ENCODE peak calls at places on chromosomes 6 and 20, in four cellular contexts. One of them, this sample, is unnamed.

GRCh38 chr6:157825243-157825904 is 2.3 kb downstream of the SNX9 start:
- DNase-seq in tibial artery: no peak
- DNase-seq in H9: no peak
- DNase-seq in tibial nerve: no peak
- DNase-seq in this sample: no peak

GRCh38 chr20:57215426-57215825 is 51.0 kb downstream of the BMP7 start:
- DNase-seq in tibial nerve: no peak
- DNase-seq in tibial artery: no peak
- DNase-seq in H9: no peak
- DNase-seq in this sample: no peak

GRCh38 chr20:32516583-32516982 is 68.5 kb downstream of the NOL4L start:
- DNase-seq in tibial artery: no peak
- DNase-seq in tibial nerve: no peak
- DNase-seq in H9: no peak
- DNase-seq in this sample: no peak

GRCh38 chr6:167398214-167399050 is 73.5 kb downstream of the TTLL2 start:
- DNase-seq in tibial artery: no peak
- DNase-seq in tibial nerve: no peak
- DNase-seq in H9: no peak
- DNase-seq in this sample: no peak

GRCh38 chr20:40511478-40511877 is 177.6 kb downstream of the MAFB start:
- DNase-seq in H9: no peak
- DNase-seq in tibial artery: peak; percentile 87
- DNase-seq in tibial nerve: peak; percentile 24
- DNase-seq in this sample: peak; percentile 53

GRCh38 chr6:130396722-130397121 is 30.9 kb downstream of the TMEM200A start:
- DNase-seq in H9: no peak
- DNase-seq in tibial nerve: no peak
- DNase-seq in tibial artery: no peak
- DNase-seq in this sample: no peak

GRCh38 chr6:147852772-147853171 is 344.3 kb downstream of the SAMD5 start:
- DNase-seq in tibial artery: no peak
- DNase-seq in H9: no peak
- DNase-seq in tibial nerve: no peak
- DNase-seq in this sample: no peak

GRCh38 chr6:156729248-156729647 is 47.9 kb upstream of the ARID1B start:
- DNase-seq in tibial nerve: no peak
- DNase-seq in H9: no peak
- DNase-seq in tibial artery: no peak
- DNase-seq in this sample: no peak

GRCh38 chr20:54642733-54643667 is 167.6 kb downstream of the DOK5 start:
- DNase-seq in tibial artery: no peak
- DNase-seq in H9: no peak
- DNase-seq in tibial nerve: no peak
- DNase-seq in this sample: no peak

GRCh38 chr6:108260126-108260808 is 573 bp downstream of the SNX3 start:
- DNase-seq in H9: peak; percentile 40
- DNase-seq in tibial nerve: no peak
- DNase-seq in tibial artery: no peak
- DNase-seq in this sample: peak; percentile 15

GRCh38 chr6:33914519-33915120 is 110.8 kb upstream of the MLN start:
- DNase-seq in tibial artery: no peak
- DNase-seq in H9: no peak
- DNase-seq in tibial nerve: no peak
- DNase-seq in this sample: no peak

GRCh38 chr6:157322792-157323113 is 566 bp downstream of the TMEM242 start:
- DNase-seq in tibial nerve: no peak
- DNase-seq in H9: no peak
- DNase-seq in tibial artery: no peak
- DNase-seq in this sample: no peak

GRCh38 chr6:124978451-124979293 is 16.4 kb downstream of the RNF217 start:
- DNase-seq in tibial artery: no peak
- DNase-seq in H9: no peak
- DNase-seq in tibial nerve: no peak
- DNase-seq in this sample: no peak

GRCh38 chr20:54343634-54344033 is 131.8 kb upstream of the DOK5 start:
- DNase-seq in tibial artery: no peak
- DNase-seq in H9: no peak
- DNase-seq in tibial nerve: no peak
- DNase-seq in this sample: no peak

GRCh38 chr20:37543828-37544227 is 16.2 kb upstream of the BLCAP start:
- DNase-seq in H9: peak; percentile 25
- DNase-seq in tibial nerve: no peak
- DNase-seq in tibial artery: no peak
- DNase-seq in this sample: no peak

GRCh38 chr6:40540790-40541189 is 46.4 kb downstream of the LRFN2 start:
- DNase-seq in tibial nerve: no peak
- DNase-seq in tibial artery: no peak
- DNase-seq in H9: no peak
- DNase-seq in this sample: no peak

GRCh38 chr6:25477006-25477590 is 174.9 kb upstream of the SCGN start:
- DNase-seq in tibial nerve: no peak
- DNase-seq in H9: no peak
- DNase-seq in tibial artery: no peak
- DNase-seq in this sample: no peak

GRCh38 chr6:31587791-31588777 is 2.0 kb downstream of the LST1 start:
- DNase-seq in tibial nerve: no peak
- DNase-seq in tibial artery: no peak
- DNase-seq in H9: no peak
- DNase-seq in this sample: no peak

GRCh38 chr6:978937-979685 is 286.2 kb upstream of the EXOC2 start:
- DNase-seq in tibial artery: no peak
- DNase-seq in H9: no peak
- DNase-seq in tibial nerve: no peak
- DNase-seq in this sample: no peak

GRCh38 chr6:156425374-156425773 is 351.8 kb upstream of the ARID1B start:
- DNase-seq in tibial nerve: no peak
- DNase-seq in tibial artery: no peak
- DNase-seq in H9: no peak
- DNase-seq in this sample: no peak

GRCh38 chr20:57374931-57375651 is 16.1 kb upstream of the RBM38 start:
- DNase-seq in tibial nerve: no peak
- DNase-seq in tibial artery: peak; percentile 66
- DNase-seq in H9: no peak
- DNase-seq in this sample: no peak

GRCh38 chr20:15100506-15101160 is 763.2 kb upstream of the FLRT3 start:
- DNase-seq in H9: no peak
- DNase-seq in tibial nerve: no peak
- DNase-seq in tibial artery: no peak
- DNase-seq in this sample: no peak

GRCh38 chr6:14727494-14728395 is 518.1 kb upstream of the JARID2 start:
- DNase-seq in tibial artery: no peak
- DNase-seq in H9: no peak
- DNase-seq in tibial nerve: no peak
- DNase-seq in this sample: no peak

GRCh38 chr6:149846321-149846720 is 17.8 kb downstream of the LRP11 start:
- DNase-seq in tibial nerve: no peak
- DNase-seq in H9: no peak
- DNase-seq in tibial artery: no peak
- DNase-seq in this sample: peak; percentile 68

GRCh38 chr20:32252189-32252588 is 25.3 kb upstream of the KIF3B start:
- DNase-seq in tibial nerve: no peak
- DNase-seq in H9: no peak
- DNase-seq in tibial artery: no peak
- DNase-seq in this sample: no peak

GRCh38 chr6:142326539-142326938 is 24.7 kb downstream of the ADGRG6 start:
- DNase-seq in H9: no peak
- DNase-seq in tibial artery: no peak
- DNase-seq in tibial nerve: no peak
- DNase-seq in this sample: no peak

GRCh38 chr6:106247733-106248132 is 77.8 kb downstream of the ATG5 start:
- DNase-seq in tibial artery: no peak
- DNase-seq in tibial nerve: no peak
- DNase-seq in H9: no peak
- DNase-seq in this sample: no peak

GRCh38 chr6:28137458-28138020 is 4.1 kb upstream of the ZKSCAN8 start:
- DNase-seq in tibial nerve: no peak
- DNase-seq in H9: no peak
- DNase-seq in tibial artery: no peak
- DNase-seq in this sample: no peak

GRCh38 chr6:53464942-53465460 is 79.9 kb downstream of the GCLC start:
- DNase-seq in tibial nerve: peak; percentile 34
- DNase-seq in H9: no peak
- DNase-seq in tibial artery: peak; percentile 67
- DNase-seq in this sample: peak; percentile 43

GRCh38 chr6:3796396-3796795 is 44.9 kb upstream of the PXDC1 start:
- DNase-seq in tibial nerve: no peak
- DNase-seq in H9: no peak
- DNase-seq in tibial artery: no peak
- DNase-seq in this sample: no peak

GRCh38 chr6:3794092-3794491 is 42.6 kb upstream of the PXDC1 start:
- DNase-seq in H9: no peak
- DNase-seq in tibial nerve: no peak
- DNase-seq in tibial artery: peak; percentile 33
- DNase-seq in this sample: no peak

GRCh38 chr6:3793545-3793944 is 42.0 kb upstream of the PXDC1 start:
- DNase-seq in H9: no peak
- DNase-seq in tibial artery: no peak
- DNase-seq in tibial nerve: no peak
- DNase-seq in this sample: no peak

GRCh38 chr6:3797231-3798200 is 46.0 kb upstream of the PXDC1 start:
- DNase-seq in tibial artery: no peak
- DNase-seq in H9: no peak
- DNase-seq in tibial nerve: no peak
- DNase-seq in this sample: no peak

DNA sequence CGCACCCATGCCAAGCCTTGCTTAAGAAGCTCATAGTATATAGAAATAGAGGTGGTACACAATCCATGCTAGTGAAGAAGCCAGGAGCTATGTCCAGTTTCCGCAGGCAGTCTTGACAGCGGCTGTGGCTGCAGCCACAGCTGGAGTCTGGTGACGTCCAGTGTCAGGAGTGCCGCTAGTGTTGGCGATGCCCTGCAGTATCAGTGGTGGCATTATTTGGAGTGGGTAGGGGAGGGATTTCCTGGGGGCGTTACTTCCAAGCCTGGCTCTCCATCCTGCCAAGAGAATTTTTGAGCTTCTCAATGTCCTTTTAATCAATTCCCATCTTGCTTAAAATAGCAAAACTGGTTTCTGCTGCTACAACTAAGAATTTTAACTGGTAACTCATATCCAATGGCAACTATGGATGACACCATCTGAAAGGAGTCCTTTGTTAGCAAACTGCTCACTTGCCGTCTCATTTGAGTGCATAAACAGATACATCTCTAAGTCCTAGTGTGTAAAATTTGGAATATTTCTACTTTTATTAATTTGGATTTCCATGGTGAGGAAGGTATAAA is 44.4 kb upstream of the PXDC1 start:
- DNase-seq in tibial artery: no peak
- DNase-seq in tibial nerve: no peak
- DNase-seq in H9: no peak
- DNase-seq in this sample: no peak
- H3K4me1 ChIP-seq in tibial artery: peaks cover 36% of the 10 kb centered on the region
- H3K4me1 ChIP-seq in tibial nerve: peaks cover 31% of the 10 kb centered on the region
- H3K4me1 ChIP-seq in H9: peaks cover 2% of the 10 kb centered on the region
- H3K4me1 ChIP-seq in this sample: peaks cover 8% of the 10 kb centered on the region

DNA sequence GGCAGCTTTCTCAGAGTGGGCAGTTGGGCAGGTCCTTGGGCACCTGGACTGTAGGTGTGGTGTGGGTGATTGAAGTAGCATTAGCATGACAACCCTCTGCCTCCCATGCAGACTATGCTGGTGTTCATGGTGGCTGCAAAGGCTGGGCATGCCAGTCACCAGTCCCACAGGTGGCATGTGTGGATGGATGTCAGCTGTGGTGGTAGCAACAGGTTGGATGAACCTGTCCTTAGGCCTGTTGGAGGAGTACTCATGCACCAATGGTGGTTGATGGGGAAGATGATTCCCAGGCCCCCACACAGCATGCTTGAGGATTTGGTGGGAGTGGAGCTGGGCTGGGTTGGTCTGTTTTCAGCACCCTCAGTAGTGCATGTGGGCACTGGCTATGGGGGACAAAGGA is 251.1 kb downstream of the PAX1 start:
- DNase-seq in tibial nerve: no peak
- DNase-seq in H9: no peak
- DNase-seq in tibial artery: no peak
- DNase-seq in this sample: no peak
- H3K27ac ChIP-seq in tibial nerve: no peak overlapping the region
- H3K27ac ChIP-seq in H9: no peak overlapping the region
- H3K27ac ChIP-seq in tibial artery: no peak overlapping the region
- H3K27ac ChIP-seq in this sample: no peak overlapping the region

GRCh38 chr6:8462169-8462568 is 26.8 kb upstream of the SLC35B3 start:
- DNase-seq in H9: no peak
- DNase-seq in tibial artery: no peak
- DNase-seq in tibial nerve: no peak
- DNase-seq in this sample: peak; percentile 2

DNA sequence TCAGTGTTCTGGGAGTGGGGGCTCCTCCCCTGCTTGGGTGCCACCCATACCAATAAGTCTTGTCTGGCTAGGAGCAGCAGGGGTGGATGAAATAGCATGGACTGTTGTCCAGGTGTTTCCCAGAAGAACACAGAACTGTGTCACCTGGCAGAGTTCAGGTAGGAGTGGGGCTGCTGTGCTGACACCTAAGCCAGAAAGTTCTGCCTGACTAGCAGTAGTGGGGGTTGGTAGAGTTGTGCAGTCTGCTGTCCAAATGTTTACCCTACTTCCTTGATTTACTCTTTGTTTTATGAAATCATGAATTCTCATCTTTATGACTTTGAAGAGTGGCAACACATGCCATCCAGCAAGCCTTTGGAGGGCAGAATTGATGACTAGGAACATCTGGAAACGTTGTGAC is 27.3 kb upstream of the SLC35B3 start:
- DNase-seq in tibial nerve: no peak
- DNase-seq in tibial artery: no peak
- DNase-seq in H9: no peak
- DNase-seq in this sample: no peak
- H3K4me1 ChIP-seq in tibial nerve: no peaks in the 10 kb centered on the region
- H3K4me1 ChIP-seq in tibial artery: no peaks in the 10 kb centered on the region
- H3K4me1 ChIP-seq in H9: no peaks in the 10 kb centered on the region
- H3K4me1 ChIP-seq in this sample: peaks cover 6% of the 10 kb centered on the region

GRCh38 chr6:163367388-163368183 is 46.9 kb upstream of the QKI start:
- DNase-seq in H9: no peak
- DNase-seq in tibial artery: no peak
- DNase-seq in tibial nerve: no peak
- DNase-seq in this sample: no peak

GRCh38 chr6:163373240-163373639 is 41.3 kb upstream of the QKI start:
- DNase-seq in H9: no peak
- DNase-seq in tibial nerve: no peak
- DNase-seq in tibial artery: no peak
- DNase-seq in this sample: no peak

GRCh38 chr6:163369628-163370365 is 44.7 kb upstream of the QKI start:
- DNase-seq in H9: no peak
- DNase-seq in tibial nerve: no peak
- DNase-seq in tibial artery: no peak
- DNase-seq in this sample: no peak

GRCh38 chr6:163369122-163369521 is 45.4 kb upstream of the QKI start:
- DNase-seq in tibial artery: no peak
- DNase-seq in H9: no peak
- DNase-seq in tibial nerve: no peak
- DNase-seq in this sample: no peak

DNA sequence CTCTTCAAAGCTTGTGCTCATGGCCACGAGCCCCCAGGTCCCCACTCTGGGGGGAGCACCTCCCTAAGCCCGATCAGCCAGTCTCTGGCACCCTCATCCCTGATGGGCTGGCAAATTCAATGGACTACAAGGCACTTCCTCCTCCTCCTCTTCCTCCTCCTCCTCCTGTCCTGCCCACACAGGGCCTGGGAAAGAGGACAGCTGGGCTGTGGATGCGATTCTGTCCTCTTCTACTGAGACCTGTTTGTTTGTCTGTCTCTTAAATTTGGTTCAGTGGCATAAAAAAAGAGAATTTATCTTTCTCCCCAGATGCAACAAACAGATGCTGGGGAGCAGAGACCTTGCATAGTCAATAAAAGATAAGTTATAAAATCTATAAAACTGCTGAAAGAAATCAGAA is 43.7 kb upstream of the QKI start:
- DNase-seq in tibial artery: no peak
- DNase-seq in H9: no peak
- DNase-seq in tibial nerve: no peak
- DNase-seq in this sample: no peak
- H3K27ac ChIP-seq in tibial artery: no peak overlapping the region
- H3K27ac ChIP-seq in H9: no peak overlapping the region
- H3K27ac ChIP-seq in tibial nerve: no peak overlapping the region
- H3K27ac ChIP-seq in this sample: no peak overlapping the region